ENCODE peak calls at places on chromosomes 3 and 15, in eight cellular contexts. One of them, this sample, is unnamed. For H3K9me3 and H3K36me3, the result is how much of the 10 kb centered on the place peaks cover.

GRCh38 chr3:120450261-120450913 is 405 bp downstream of the FSTL1 start:
- DNase-seq in upper lobe of right lung: peak
- DNase-seq in breast epithelium: no peak
- DNase-seq in astrocyte: no peak
- DNase-seq in kidney: peak
- DNase-seq in tibial artery: peak
- DNase-seq in uterus: peak
- DNase-seq in neuronal stem cell: peak
- DNase-seq in this sample: no peak

GRCh38 chr15:84813931-84814330 is 3.2 kb upstream of the ALPK3 start:
- DNase-seq in upper lobe of right lung: no peak
- DNase-seq in breast epithelium: no peak
- DNase-seq in astrocyte: no peak
- DNase-seq in kidney: no peak
- DNase-seq in tibial artery: no peak
- DNase-seq in uterus: no peak
- DNase-seq in neuronal stem cell: no peak
- DNase-seq in this sample: no peak

GRCh38 chr3:59766165-59766872 is 716.5 kb upstream of the CFAP20DC start:
- DNase-seq in upper lobe of right lung: no peak
- DNase-seq in breast epithelium: no peak
- DNase-seq in astrocyte: peak
- DNase-seq in kidney: no peak
- DNase-seq in tibial artery: peak
- DNase-seq in uterus: no peak
- DNase-seq in neuronal stem cell: no peak
- DNase-seq in this sample: no peak

GRCh38 chr15:26889298-26889898 is 22.5 kb downstream of the GABRA5 start:
- DNase-seq in upper lobe of right lung: no peak
- DNase-seq in breast epithelium: peak
- DNase-seq in astrocyte: peak
- DNase-seq in kidney: no peak
- DNase-seq in tibial artery: no peak
- DNase-seq in uterus: no peak
- DNase-seq in neuronal stem cell: peak
- DNase-seq in this sample: no peak

GRCh38 chr15:67548862-67549651 is 6.6 kb downstream of the MAP2K5 start:
- DNase-seq in upper lobe of right lung: no peak
- DNase-seq in breast epithelium: no peak
- DNase-seq in astrocyte: no peak
- DNase-seq in kidney: no peak
- DNase-seq in tibial artery: no peak
- DNase-seq in uterus: no peak
- DNase-seq in neuronal stem cell: peak
- DNase-seq in this sample: no peak

GRCh38 chr15:76341366-76342045 is 4.9 kb downstream of the ISL2 start:
- DNase-seq in upper lobe of right lung: no peak
- DNase-seq in breast epithelium: no peak
- DNase-seq in astrocyte: no peak
- DNase-seq in kidney: peak
- DNase-seq in tibial artery: no peak
- DNase-seq in uterus: no peak
- DNase-seq in neuronal stem cell: no peak
- DNase-seq in this sample: no peak

GRCh38 chr3:115436767-115437301 is 186.5 kb upstream of the GAP43 start:
- DNase-seq in upper lobe of right lung: no peak
- DNase-seq in breast epithelium: no peak
- DNase-seq in astrocyte: peak
- DNase-seq in kidney: no peak
- DNase-seq in tibial artery: no peak
- DNase-seq in uterus: no peak
- DNase-seq in neuronal stem cell: no peak
- DNase-seq in this sample: no peak

GRCh38 chr3:46865034-46865507 is 1.8 kb upstream of the MYL3 start:
- DNase-seq in upper lobe of right lung: peak
- DNase-seq in breast epithelium: peak
- DNase-seq in astrocyte: no peak
- DNase-seq in kidney: peak
- DNase-seq in tibial artery: no peak
- DNase-seq in uterus: no peak
- DNase-seq in neuronal stem cell: no peak
- DNase-seq in this sample: no peak

GRCh38 chr15:85688703-85689102 is 106.0 kb downstream of the KLHL25 start:
- DNase-seq in upper lobe of right lung: no peak
- DNase-seq in breast epithelium: no peak
- DNase-seq in astrocyte: no peak
- DNase-seq in kidney: no peak
- DNase-seq in tibial artery: no peak
- DNase-seq in uterus: no peak
- DNase-seq in neuronal stem cell: no peak
- DNase-seq in this sample: no peak

GRCh38 chr3:128845695-128846491 is 33.5 kb upstream of the ACAD9 start:
- DNase-seq in upper lobe of right lung: peak
- DNase-seq in breast epithelium: peak
- DNase-seq in astrocyte: peak
- DNase-seq in kidney: peak
- DNase-seq in tibial artery: peak
- DNase-seq in uterus: peak
- DNase-seq in neuronal stem cell: peak
- DNase-seq in this sample: peak

GRCh38 chr3:183410280-183410679 is 18.1 kb downstream of the MCF2L2 start:
- DNase-seq in upper lobe of right lung: no peak
- DNase-seq in breast epithelium: no peak
- DNase-seq in astrocyte: peak
- DNase-seq in kidney: no peak
- DNase-seq in tibial artery: no peak
- DNase-seq in uterus: no peak
- DNase-seq in neuronal stem cell: no peak
- DNase-seq in this sample: no peak

GRCh38 chr3:156479574-156479973 is 75.3 kb downstream of the SSR3 start:
- DNase-seq in upper lobe of right lung: no peak
- DNase-seq in breast epithelium: no peak
- DNase-seq in astrocyte: no peak
- DNase-seq in kidney: no peak
- DNase-seq in tibial artery: no peak
- DNase-seq in uterus: no peak
- DNase-seq in neuronal stem cell: no peak
- DNase-seq in this sample: no peak

GRCh38 chr3:31370681-31371080 is 162.0 kb upstream of the STT3B start:
- DNase-seq in upper lobe of right lung: no peak
- DNase-seq in breast epithelium: no peak
- DNase-seq in astrocyte: no peak
- DNase-seq in kidney: no peak
- DNase-seq in tibial artery: no peak
- DNase-seq in uterus: no peak
- DNase-seq in neuronal stem cell: no peak
- DNase-seq in this sample: no peak

GRCh38 chr3:95343228-95343627 is 1280.4 kb downstream of the NSUN3 start:
- DNase-seq in upper lobe of right lung: no peak
- DNase-seq in breast epithelium: no peak
- DNase-seq in astrocyte: no peak
- DNase-seq in kidney: no peak
- DNase-seq in tibial artery: no peak
- DNase-seq in uterus: no peak
- DNase-seq in neuronal stem cell: no peak
- DNase-seq in this sample: no peak

GRCh38 chr3:16513141-16514020 is at the start of gene RFTN1:
- DNase-seq in upper lobe of right lung: peak
- DNase-seq in breast epithelium: no peak
- DNase-seq in astrocyte: peak
- DNase-seq in kidney: peak
- DNase-seq in tibial artery: peak
- DNase-seq in uterus: peak
- DNase-seq in neuronal stem cell: peak
- DNase-seq in this sample: no peak

GRCh38 chr15:47129033-47129432 is 588.3 kb upstream of the SEMA6D start:
- DNase-seq in upper lobe of right lung: no peak
- DNase-seq in breast epithelium: no peak
- DNase-seq in astrocyte: no peak
- DNase-seq in kidney: no peak
- DNase-seq in tibial artery: no peak
- DNase-seq in uterus: no peak
- DNase-seq in neuronal stem cell: no peak
- DNase-seq in this sample: no peak
- H3K9me3 ChIP-seq in upper lobe of right lung: under half
- H3K9me3 ChIP-seq in breast epithelium: under half
- H3K9me3 ChIP-seq in astrocyte: under half
- H3K9me3 ChIP-seq in kidney: under half
- H3K9me3 ChIP-seq in tibial artery: under half
- H3K9me3 ChIP-seq in uterus: under half
- H3K9me3 ChIP-seq in neuronal stem cell: under half
- H3K9me3 ChIP-seq in this sample: under half

GRCh38 chr3:69182588-69183299 is 60.3 kb upstream of the LMOD3 start:
- DNase-seq in upper lobe of right lung: no peak
- DNase-seq in breast epithelium: no peak
- DNase-seq in astrocyte: peak
- DNase-seq in kidney: no peak
- DNase-seq in tibial artery: no peak
- DNase-seq in uterus: no peak
- DNase-seq in neuronal stem cell: no peak
- DNase-seq in this sample: no peak
- H3K27ac ChIP-seq in upper lobe of right lung: peak
- H3K27ac ChIP-seq in breast epithelium: peak
- H3K27ac ChIP-seq in astrocyte: peak
- H3K27ac ChIP-seq in kidney: no peak
- H3K27ac ChIP-seq in tibial artery: no peak
- H3K27ac ChIP-seq in uterus: no peak
- H3K27ac ChIP-seq in neuronal stem cell: peak
- H3K27ac ChIP-seq in this sample: no peak

GRCh38 chr3:187044871-187045552 is 94.3 kb downstream of the RPL39L start:
- DNase-seq in upper lobe of right lung: no peak
- DNase-seq in breast epithelium: no peak
- DNase-seq in astrocyte: no peak
- DNase-seq in kidney: no peak
- DNase-seq in tibial artery: peak
- DNase-seq in uterus: no peak
- DNase-seq in neuronal stem cell: no peak
- DNase-seq in this sample: no peak

GRCh38 chr3:187046033-187046432 is 93.3 kb downstream of the RPL39L start:
- DNase-seq in upper lobe of right lung: no peak
- DNase-seq in breast epithelium: no peak
- DNase-seq in astrocyte: no peak
- DNase-seq in kidney: no peak
- DNase-seq in tibial artery: no peak
- DNase-seq in uterus: no peak
- DNase-seq in neuronal stem cell: no peak
- DNase-seq in this sample: no peak

GRCh38 chr3:187042062-187042745 is 97.1 kb downstream of the RPL39L start:
- DNase-seq in upper lobe of right lung: no peak
- DNase-seq in breast epithelium: no peak
- DNase-seq in astrocyte: no peak
- DNase-seq in kidney: no peak
- DNase-seq in tibial artery: no peak
- DNase-seq in uterus: no peak
- DNase-seq in neuronal stem cell: no peak
- DNase-seq in this sample: no peak

GRCh38 chr3:187042874-187043458 is 96.3 kb downstream of the RPL39L start:
- DNase-seq in upper lobe of right lung: no peak
- DNase-seq in breast epithelium: no peak
- DNase-seq in astrocyte: no peak
- DNase-seq in kidney: no peak
- DNase-seq in tibial artery: no peak
- DNase-seq in uterus: no peak
- DNase-seq in neuronal stem cell: no peak
- DNase-seq in this sample: no peak

DNA sequence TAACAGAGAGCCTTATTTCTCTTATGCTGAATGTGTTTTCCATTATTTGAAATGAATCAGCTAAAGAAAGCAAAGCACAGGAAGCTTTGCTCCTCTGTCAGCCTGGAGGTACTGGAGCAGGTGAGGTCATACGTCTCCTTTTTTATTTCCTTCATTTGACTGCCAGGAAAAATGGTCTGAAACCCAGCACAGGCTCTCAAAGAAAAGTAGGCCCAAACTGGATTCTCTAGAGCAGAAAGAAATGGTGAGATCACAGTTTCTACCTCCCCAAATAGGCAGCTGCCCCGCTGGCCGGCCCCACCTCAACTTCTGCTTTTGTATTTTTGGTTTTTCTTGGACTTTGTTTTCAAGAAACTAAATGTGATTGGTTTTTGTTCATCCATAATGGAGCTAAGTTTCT is 95.1 kb downstream of the RPL39L start:
- DNase-seq in upper lobe of right lung: no peak
- DNase-seq in breast epithelium: no peak
- DNase-seq in astrocyte: no peak
- DNase-seq in kidney: no peak
- DNase-seq in tibial artery: no peak
- DNase-seq in uterus: no peak
- DNase-seq in neuronal stem cell: no peak
- DNase-seq in this sample: no peak
- H3K36me3 ChIP-seq in upper lobe of right lung: under half
- H3K36me3 ChIP-seq in breast epithelium: under half
- H3K36me3 ChIP-seq in astrocyte: under half
- H3K36me3 ChIP-seq in kidney: under half
- H3K36me3 ChIP-seq in tibial artery: under half
- H3K36me3 ChIP-seq in uterus: under half
- H3K36me3 ChIP-seq in neuronal stem cell: under half
- H3K36me3 ChIP-seq in this sample: under half

GRCh38 chr15:58701376-58701775 is 48.1 kb downstream of the ADAM10 start:
- DNase-seq in upper lobe of right lung: no peak
- DNase-seq in breast epithelium: no peak
- DNase-seq in astrocyte: no peak
- DNase-seq in kidney: no peak
- DNase-seq in tibial artery: no peak
- DNase-seq in uterus: no peak
- DNase-seq in neuronal stem cell: no peak
- DNase-seq in this sample: no peak

GRCh38 chr15:58704155-58704825 is 45.2 kb downstream of the ADAM10 start:
- DNase-seq in upper lobe of right lung: no peak
- DNase-seq in breast epithelium: no peak
- DNase-seq in astrocyte: no peak
- DNase-seq in kidney: no peak
- DNase-seq in tibial artery: no peak
- DNase-seq in uterus: no peak
- DNase-seq in neuronal stem cell: no peak
- DNase-seq in this sample: no peak

GRCh38 chr15:58699769-58700168 is 49.7 kb downstream of the ADAM10 start:
- DNase-seq in upper lobe of right lung: no peak
- DNase-seq in breast epithelium: no peak
- DNase-seq in astrocyte: no peak
- DNase-seq in kidney: no peak
- DNase-seq in tibial artery: no peak
- DNase-seq in uterus: no peak
- DNase-seq in neuronal stem cell: no peak
- DNase-seq in this sample: no peak

GRCh38 chr15:58703610-58704009 is 45.9 kb downstream of the ADAM10 start:
- DNase-seq in upper lobe of right lung: no peak
- DNase-seq in breast epithelium: no peak
- DNase-seq in astrocyte: no peak
- DNase-seq in kidney: no peak
- DNase-seq in tibial artery: no peak
- DNase-seq in uterus: no peak
- DNase-seq in neuronal stem cell: no peak
- DNase-seq in this sample: no peak

DNA sequence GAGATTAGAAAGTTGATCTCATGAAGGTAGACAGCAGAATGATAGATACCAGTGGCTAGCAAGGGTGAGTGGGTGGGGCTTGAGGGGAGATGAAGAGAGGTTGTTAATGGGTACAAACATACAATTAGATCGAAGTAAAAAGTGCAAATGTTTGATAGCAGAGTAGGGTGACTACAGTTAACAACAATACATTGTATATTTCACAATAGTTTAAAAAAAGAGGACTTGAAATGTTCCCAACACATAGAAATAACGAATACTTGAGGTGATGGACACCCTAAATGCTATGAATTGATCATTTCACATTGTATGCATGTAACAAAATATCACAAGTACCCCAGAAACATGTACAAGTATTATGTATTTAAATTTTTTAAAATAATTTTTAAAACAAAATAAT is 47.3 kb downstream of the ADAM10 start:
- DNase-seq in upper lobe of right lung: no peak
- DNase-seq in breast epithelium: no peak
- DNase-seq in astrocyte: no peak
- DNase-seq in kidney: no peak
- DNase-seq in tibial artery: no peak
- DNase-seq in uterus: no peak
- DNase-seq in neuronal stem cell: no peak
- DNase-seq in this sample: no peak
- H3K9me3 ChIP-seq in upper lobe of right lung: under half
- H3K9me3 ChIP-seq in breast epithelium: under half
- H3K9me3 ChIP-seq in astrocyte: under half
- H3K9me3 ChIP-seq in kidney: under half
- H3K9me3 ChIP-seq in tibial artery: under half
- H3K9me3 ChIP-seq in uterus: under half
- H3K9me3 ChIP-seq in neuronal stem cell: under half
- H3K9me3 ChIP-seq in this sample: under half

This sample was measured in right atrium auricular region.